ENCODE peak calls at places on chromosomes 2 and 18, in seven cellular contexts. I is tibial nerve, Z is Peyer's patch, S is A549, B is body of pancreas, J is erythroblast, X is gastrocnemius medialis. O is an unnamed sample.

GRCh38 chr2:207288628-207289027 is 122.9 kb upstream of the KLF7 start:
- DNase-seq in Z (no peak), X (no peak), B (no peak), S (no peak), J (no peak), I (no peak), O (no peak)

GRCh38 chr2:233387667-233388528 is 33.6 kb downstream of the DGKD start:
- DNase-seq in J (no peak), Z (no peak), X (peak), S (peak), I (peak), B (peak), O (no peak)

GRCh38 chr2:165058471-165059265 is 103.3 kb upstream of the SLC38A11 start:
- DNase-seq in X (no peak), I (no peak), S (no peak), Z (no peak), J (no peak), B (no peak), O (no peak)

GRCh38 chr2:108436976-108437375 is 12.0 kb upstream of the GCC2 start:
- DNase-seq in J (no peak), S (no peak), Z (no peak), X (no peak), I (no peak), B (no peak), O (no peak)

GRCh38 chr2:53490659-53491058 is 276.9 kb upstream of the CHAC2 start:
- DNase-seq in X (peak), J (no peak), I (peak), S (no peak), B (peak), Z (no peak), O (peak)

GRCh38 chr2:166539340-166540162 is 45.5 kb upstream of the SCN7A start:
- DNase-seq in J (peak), X (no peak), B (peak), S (peak), Z (no peak), I (no peak), O (peak)

GRCh38 chr2:217797170-217797569 is 205.6 kb downstream of the TNS1 start:
- DNase-seq in X (no peak), S (no peak), J (no peak), I (no peak), B (peak), Z (no peak), O (no peak)

GRCh38 chr2:118112771-118113334 is 24.6 kb downstream of the INSIG2 start:
- DNase-seq in Z (no peak), J (no peak), I (no peak), B (no peak), X (no peak), S (peak), O (peak)

GRCh38 chr2:234705108-234705507 is 208.2 kb upstream of the ARL4C start:
- DNase-seq in I (no peak), B (no peak), Z (no peak), X (no peak), J (no peak), S (no peak), O (peak)

GRCh38 chr2:176056411-176056810 is 27.4 kb downstream of the EVX2 start:
- DNase-seq in S (no peak), J (no peak), X (no peak), B (no peak), Z (no peak), I (no peak), O (no peak)

GRCh38 chr2:26540977-26541376 is 63.1 kb upstream of the OTOF start:
- DNase-seq in S (no peak), J (no peak), X (no peak), Z (no peak), I (no peak), B (no peak), O (no peak)

GRCh38 chr18:5998166-5998881 is 103.0 kb upstream of the TMEM200C start:
- DNase-seq in S (no peak), I (no peak), J (no peak), B (no peak), X (no peak), Z (no peak), O (no peak)

GRCh38 chr2:30232027-30232800 is 880 bp downstream of the LBH start:
- DNase-seq in B (peak), Z (peak), I (no peak), X (no peak), J (peak), S (peak), O (no peak)

GRCh38 chr2:63378589-63378988 is 209.7 kb downstream of the WDPCP start:
- DNase-seq in B (no peak), Z (no peak), X (no peak), I (no peak), S (no peak), J (no peak), O (no peak)

GRCh38 chr2:26099933-26100332 is 66.0 kb downstream of the RAB10 start:
- DNase-seq in S (no peak), Z (no peak), I (no peak), B (no peak), X (peak), J (no peak), O (no peak)

GRCh38 chr2:237536083-237536415 is 30.3 kb upstream of the PRLH start:
- DNase-seq in S (no peak), X (no peak), J (no peak), B (no peak), I (no peak), Z (no peak), O (no peak)

GRCh38 chr2:205764502-205764815 is 82.2 kb downstream of the NRP2 start:
- DNase-seq in B (no peak), J (no peak), X (no peak), I (no peak), Z (no peak), S (no peak), O (no peak)

GRCh38 chr2:101827246-101827645 is 129.7 kb downstream of the MAP4K4 start:
- DNase-seq in Z (no peak), I (no peak), S (no peak), X (no peak), B (no peak), J (no peak), O (peak)

GRCh38 chr2:481388-481787 is 193.5 kb upstream of the ALKAL2 start:
- DNase-seq in B (no peak), S (no peak), X (no peak), Z (no peak), J (no peak), I (no peak), O (no peak)

GRCh38 chr2:33236457-33236856 is 240.0 kb upstream of the RASGRP3 start:
- DNase-seq in I (no peak), S (no peak), B (no peak), Z (no peak), X (no peak), J (no peak), O (no peak)

GRCh38 chr2:127859712-127860085 is 1.7 kb upstream of the POLR2D start:
- DNase-seq in X (no peak), J (peak), B (peak), S (no peak), Z (peak), I (no peak), O (no peak)

GRCh38 chr2:195202163-195202845 is 454.7 kb upstream of the SLC39A10 start:
- DNase-seq in J (no peak), X (no peak), Z (no peak), B (no peak), S (no peak), I (no peak), O (peak)

GRCh38 chr2:6103372-6103771 is 411.2 kb downstream of the SOX11 start:
- DNase-seq in Z (no peak), B (no peak), I (no peak), S (no peak), J (no peak), X (no peak), O (no peak)

GRCh38 chr18:9694952-9695495 is 13.1 kb upstream of the RAB31 start:
- DNase-seq in B (no peak), I (no peak), Z (no peak), S (no peak), X (no peak), J (no peak), O (no peak)

GRCh38 chr2:39416172-39416571 is 20.9 kb downstream of the MAP4K3 start:
- DNase-seq in J (no peak), Z (no peak), I (no peak), S (no peak), X (no peak), B (no peak), O (no peak)

GRCh38 chr2:23199115-23199918 is 185.7 kb upstream of the KLHL29 start:
- DNase-seq in S (peak), B (no peak), J (peak), Z (no peak), X (no peak), I (no peak), O (peak)

GRCh38 chr2:176093145-176093888 is 796 bp downstream of the HOXD13 start:
- DNase-seq in B (no peak), I (no peak), Z (peak), X (no peak), J (no peak), S (no peak), O (peak)

GRCh38 chr2:195559431-195559914 is 97.6 kb upstream of the SLC39A10 start:
- DNase-seq in B (no peak), S (no peak), I (no peak), Z (no peak), X (no peak), J (no peak), O (peak)

GRCh38 chr2:6757215-6757614 is 108.5 kb downstream of the CMPK2 start:
- DNase-seq in J (no peak), I (no peak), B (no peak), Z (no peak), S (no peak), X (no peak), O (no peak)

GRCh38 chr18:44679056-44679911 is 1.4 kb upstream of the SETBP1 start:
- DNase-seq in I (peak), B (peak), J (peak), X (peak), S (peak), Z (peak), O (peak)
- TF ChIP-seq POLR2A in I (peak), B (peak), J (no peak), X (peak), S (peak), Z (peak), O (no peak)

DNA sequence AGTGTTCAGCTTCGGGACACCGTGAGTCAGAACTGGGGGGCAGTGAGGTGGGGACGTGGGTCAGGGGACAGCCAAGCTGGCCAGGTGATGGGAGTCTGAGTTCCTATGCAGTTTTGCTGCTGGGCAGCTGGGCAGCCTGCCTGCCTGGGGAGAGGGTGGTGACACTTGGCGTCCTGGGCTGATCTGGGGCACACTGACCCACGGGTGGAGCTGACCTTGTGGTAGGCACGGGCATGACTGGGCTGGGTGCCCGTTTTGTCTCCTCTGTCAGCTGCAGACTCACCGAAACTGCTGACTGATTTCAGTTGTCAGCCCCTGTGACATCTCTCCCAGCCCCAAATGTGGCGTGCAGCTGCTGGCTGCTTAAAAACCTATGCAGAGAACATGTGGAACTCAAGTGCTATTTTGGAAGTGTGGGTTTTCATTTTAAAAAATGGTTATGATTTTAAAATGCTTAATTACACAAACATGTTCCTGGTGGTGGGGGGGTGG is 32.6 kb upstream of the E2F6 start:
- DNase-seq in I (peak), J (no peak), X (peak), B (peak), Z (no peak), S (no peak), O (peak)
- TF ChIP-seq POLR2A in I (no peak), J (no peak), X (peak), B (no peak), Z (no peak), S (no peak), O (no peak)

GRCh38 chr2:231452799-231453508 is 11.3 kb downstream of the NCL start:
- DNase-seq in X (no peak), B (no peak), I (no peak), Z (peak), J (no peak), S (no peak), O (no peak)
- TF ChIP-seq POLR2A in X (no peak), B (peak), I (no peak), Z (no peak), J (peak), S (no peak), O (no peak)

GRCh38 chr2:96870631-96871255 is 863 bp upstream of the SEMA4C start:
- DNase-seq in Z (peak), B (no peak), J (peak), X (no peak), S (no peak), I (no peak), O (no peak)

GRCh38 chr2:96868555-96869280 is 1.2 kb downstream of the SEMA4C start:
- DNase-seq in Z (peak), I (peak), S (peak), X (peak), B (peak), J (peak), O (peak)

GRCh38 chr2:96867756-96868554 is 1.9 kb downstream of the SEMA4C start:
- DNase-seq in S (no peak), I (no peak), B (no peak), Z (peak), J (peak), X (no peak), O (no peak)

GRCh38 chr2:96869281-96869823 is 528 bp downstream of the SEMA4C start:
- DNase-seq in X (no peak), I (peak), J (peak), B (peak), Z (peak), S (no peak), O (peak)

GRCh38 chr2:96869824-96870630 is at the start of gene SEMA4C:
- DNase-seq in Z (peak), X (no peak), I (peak), B (peak), J (peak), S (peak), O (peak)
- TF ChIP-seq POLR2A in Z (no peak), X (peak), I (peak), B (peak), J (no peak), S (peak), O (peak)

GRCh38 chr2:128949360-128949759 is 630.7 kb upstream of the HS6ST1 start:
- DNase-seq in I (no peak), X (no peak), J (no peak), Z (no peak), S (no peak), B (no peak), O (no peak)

DNA sequence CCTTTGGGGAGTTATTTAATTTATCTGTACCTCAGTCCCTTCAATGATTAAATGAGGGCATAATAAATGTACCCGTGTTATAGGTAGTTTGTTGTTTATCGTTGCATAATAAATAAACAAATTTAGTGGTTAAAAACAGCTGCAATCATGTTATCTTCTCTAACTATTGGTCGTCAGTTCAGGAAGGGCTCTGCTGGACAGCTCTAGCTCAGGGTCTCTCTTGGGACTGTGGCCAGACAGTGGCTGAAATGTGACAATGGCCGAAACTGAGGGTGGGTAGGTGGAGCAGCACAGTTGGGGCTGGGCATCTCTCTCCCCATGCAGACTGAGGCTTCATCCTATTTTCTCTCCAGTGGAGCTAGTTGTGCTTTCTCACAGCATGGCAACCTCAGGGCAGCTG is 632.1 kb upstream of the HS6ST1 start:
- DNase-seq in S (no peak), B (no peak), X (no peak), I (no peak), Z (no peak), J (no peak), O (no peak)
- TF ChIP-seq POLR2A in S (no peak), B (no peak), X (no peak), I (no peak), Z (no peak), J (no peak), O (no peak)

GRCh38 chr2:15861898-15862297 is 78.5 kb upstream of the MYCN start:
- DNase-seq in Z (no peak), B (no peak), S (no peak), J (no peak), X (no peak), I (no peak), O (no peak)

GRCh38 chr2:15865923-15866322 is 74.4 kb upstream of the MYCN start:
- DNase-seq in S (no peak), X (no peak), Z (no peak), I (no peak), J (no peak), B (no peak), O (no peak)

GRCh38 chr2:15863089-15863488 is 77.3 kb upstream of the MYCN start:
- DNase-seq in J (no peak), S (no peak), I (no peak), Z (no peak), B (no peak), X (no peak), O (no peak)

GRCh38 chr2:15863494-15864175 is 76.7 kb upstream of the MYCN start:
- DNase-seq in B (no peak), I (no peak), S (no peak), Z (no peak), J (no peak), X (no peak), O (no peak)

GRCh38 chr2:15864176-15864769 is 76.1 kb upstream of the MYCN start:
- DNase-seq in X (no peak), B (no peak), Z (no peak), J (no peak), I (no peak), S (no peak), O (no peak)
- TF ChIP-seq POLR2A in X (no peak), B (no peak), Z (no peak), J (no peak), I (no peak), S (no peak), O (no peak)

DNA sequence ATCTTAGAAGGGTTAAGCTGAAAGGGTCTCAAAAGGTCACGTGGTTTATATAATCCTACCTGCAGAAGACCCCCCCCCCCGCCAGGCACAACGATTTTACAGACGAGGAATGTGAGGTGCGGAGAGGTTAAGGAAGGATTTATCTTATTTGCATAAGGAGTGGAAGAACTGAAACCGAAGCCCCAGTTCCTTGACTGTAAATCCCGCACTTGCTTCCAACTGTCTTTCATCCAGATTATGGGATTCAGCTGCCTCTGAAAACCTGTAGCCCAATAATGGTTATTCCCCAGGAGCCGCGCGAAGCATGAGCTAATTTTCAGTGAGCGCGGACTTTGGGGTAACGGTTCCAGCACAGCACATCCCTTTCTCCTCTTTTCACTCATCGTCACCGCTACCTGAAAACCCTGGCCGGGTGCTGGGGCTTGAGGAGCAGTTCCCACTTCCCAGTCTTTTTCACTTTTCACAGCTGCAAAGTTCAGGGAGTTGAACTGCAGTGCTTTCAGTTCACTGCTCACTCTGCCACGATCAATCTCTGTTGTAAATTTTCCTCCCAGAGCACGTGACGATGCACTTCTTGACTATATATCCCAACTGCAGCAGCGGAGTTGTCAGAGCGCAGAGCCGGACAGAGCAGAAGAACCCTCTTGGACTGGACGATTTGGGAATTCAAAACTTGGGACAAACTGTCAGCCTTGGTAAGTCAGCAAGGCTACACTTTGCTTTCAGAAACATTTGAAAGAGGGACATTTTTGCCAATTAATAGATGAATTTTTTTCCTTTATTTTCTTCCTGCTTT is at the start of gene KCNE4:
- DNase-seq in I (no peak), J (no peak), Z (no peak), X (no peak), B (no peak), S (no peak), O (no peak)
- TF ChIP-seq POLR2A in I (no peak), J (no peak), Z (peak), X (peak), B (peak), S (no peak), O (no peak)

DNA sequence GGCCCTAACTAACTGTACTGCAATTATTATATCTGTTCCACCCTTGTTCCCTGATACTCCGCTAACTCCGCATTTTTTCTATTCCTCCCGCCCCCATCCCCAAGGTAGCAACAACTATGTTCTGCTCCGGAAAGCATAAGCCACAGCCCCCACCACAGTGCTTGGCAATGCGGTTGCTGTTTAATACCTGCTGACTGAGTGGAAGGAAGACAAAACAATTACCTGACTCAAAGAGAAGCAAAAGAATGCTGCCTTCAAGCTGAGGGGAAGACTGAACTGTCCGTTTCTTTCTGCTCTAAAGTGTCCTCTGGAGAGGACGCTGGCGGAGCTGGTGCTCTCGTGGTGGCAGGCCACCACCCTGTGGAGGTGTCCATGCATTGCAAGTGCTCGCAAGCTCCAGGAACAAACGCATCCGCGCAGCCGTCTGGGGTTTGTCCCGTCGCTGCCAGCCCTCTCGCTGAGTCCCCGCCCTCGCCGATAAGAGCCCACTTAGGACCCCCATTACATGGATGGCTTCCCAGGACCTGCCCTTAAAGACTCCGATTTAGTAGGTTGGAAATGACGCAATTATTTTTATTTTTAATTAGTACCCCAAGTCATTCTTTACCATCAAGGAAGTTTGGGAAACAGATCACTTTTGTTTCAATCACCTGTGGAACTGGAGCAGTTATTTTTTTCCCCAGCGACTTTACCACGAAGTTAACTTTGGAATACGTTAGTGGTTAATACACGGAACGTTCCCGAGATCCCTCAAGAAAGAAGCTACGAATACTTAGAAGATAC is 1.6 kb upstream of the MYL12A start:
- DNase-seq in Z (peak), I (peak), J (peak), X (peak), S (peak), B (peak), O (peak)
- TF ChIP-seq POLR2A in Z (no peak), I (no peak), J (no peak), X (peak), S (no peak), B (no peak), O (no peak)

GRCh38 chr2:219277703-219278654 is 1.2 kb upstream of the DNAJB2 start:
- DNase-seq in Z (peak), B (peak), X (peak), I (peak), J (peak), S (peak), O (no peak)
- TF ChIP-seq POLR2A in Z (no peak), B (no peak), X (no peak), I (no peak), J (no peak), S (no peak), O (no peak)